ENCODE peak calls at places on chromosomes 16 and 17, in six cellular contexts. One of them, this sample, is unnamed.
A peak's percentile ranks its signal among the peaks of the same experiment; 100 is the strongest.

GRCh38 chr17:80913928-80914821 is 77.5 kb upstream of the CHMP6 start:
- ATAC-seq in thoracic aorta: no peak
- ATAC-seq in lung: no peak
- ATAC-seq in HCT116: no peak
- ATAC-seq in pancreas: no peak
- ATAC-seq in GM23338: no peak
- ATAC-seq in this sample: no peak

GRCh38 chr17:1737531-1738291 is 5.0 kb upstream of the SERPINF2 start:
- ATAC-seq in thoracic aorta: no peak
- ATAC-seq in lung: no peak
- ATAC-seq in HCT116: no peak
- ATAC-seq in pancreas: no peak
- ATAC-seq in GM23338: no peak
- ATAC-seq in this sample: peak; percentile 38

GRCh38 chr17:20066253-20066652 is 57.1 kb downstream of the SPECC1 start:
- ATAC-seq in thoracic aorta: no peak
- ATAC-seq in lung: peak; percentile 21
- ATAC-seq in HCT116: no peak
- ATAC-seq in pancreas: peak; percentile 43
- ATAC-seq in GM23338: no peak
- ATAC-seq in this sample: peak; percentile 67

GRCh38 chr16:14302399-14303181 is 231.5 kb downstream of the MRTFB start:
- ATAC-seq in thoracic aorta: no peak
- ATAC-seq in lung: no peak
- ATAC-seq in HCT116: peak; percentile 31
- ATAC-seq in pancreas: peak; percentile 5
- ATAC-seq in GM23338: peak; percentile 9
- ATAC-seq in this sample: peak; percentile 13

GRCh38 chr17:35716897-35717839 is 14.3 kb upstream of the RASL10B start:
- ATAC-seq in thoracic aorta: peak; percentile 68
- ATAC-seq in lung: no peak
- ATAC-seq in HCT116: no peak
- ATAC-seq in pancreas: peak; percentile 72
- ATAC-seq in GM23338: no peak
- ATAC-seq in this sample: peak; percentile 88

GRCh38 chr17:2101448-2102257 is 46.8 kb downstream of the HIC1 start:
- ATAC-seq in thoracic aorta: no peak
- ATAC-seq in lung: peak; percentile 69
- ATAC-seq in HCT116: peak; percentile 85
- ATAC-seq in pancreas: peak; percentile 74
- ATAC-seq in GM23338: no peak
- ATAC-seq in this sample: no peak

GRCh38 chr16:26688699-26689098 is 378.0 kb upstream of the C16orf82 start:
- ATAC-seq in thoracic aorta: no peak
- ATAC-seq in lung: no peak
- ATAC-seq in HCT116: no peak
- ATAC-seq in pancreas: no peak
- ATAC-seq in GM23338: no peak
- ATAC-seq in this sample: no peak

GRCh38 chr16:84924339-84925091 is 86.8 kb downstream of the ZDHHC7 start:
- ATAC-seq in thoracic aorta: no peak
- ATAC-seq in lung: no peak
- ATAC-seq in HCT116: peak; percentile 18
- ATAC-seq in pancreas: no peak
- ATAC-seq in GM23338: peak; percentile 39
- ATAC-seq in this sample: no peak

GRCh38 chr17:64173646-64174045 is 43.7 kb upstream of the ERN1 start:
- ATAC-seq in thoracic aorta: no peak
- ATAC-seq in lung: no peak
- ATAC-seq in HCT116: no peak
- ATAC-seq in pancreas: no peak
- ATAC-seq in GM23338: no peak
- ATAC-seq in this sample: no peak

GRCh38 chr17:2299136-2299535 is 4.4 kb downstream of the SMG6 start:
- ATAC-seq in thoracic aorta: no peak
- ATAC-seq in lung: no peak
- ATAC-seq in HCT116: no peak
- ATAC-seq in pancreas: no peak
- ATAC-seq in GM23338: no peak
- ATAC-seq in this sample: no peak

GRCh38 chr16:82980810-82981209 is 354.0 kb downstream of the CDH13 start:
- ATAC-seq in thoracic aorta: no peak
- ATAC-seq in lung: no peak
- ATAC-seq in HCT116: no peak
- ATAC-seq in pancreas: no peak
- ATAC-seq in GM23338: no peak
- ATAC-seq in this sample: no peak

GRCh38 chr17:21165922-21166598 is 39.3 kb downstream of the DHRS7B start:
- ATAC-seq in thoracic aorta: no peak
- ATAC-seq in lung: no peak
- ATAC-seq in HCT116: no peak
- ATAC-seq in pancreas: no peak
- ATAC-seq in GM23338: no peak
- ATAC-seq in this sample: peak; percentile 54

GRCh38 chr17:76866774-76867577 is 1.2 kb upstream of the MGAT5B start:
- ATAC-seq in thoracic aorta: no peak
- ATAC-seq in lung: no peak
- ATAC-seq in HCT116: no peak
- ATAC-seq in pancreas: no peak
- ATAC-seq in GM23338: no peak
- ATAC-seq in this sample: no peak

GRCh38 chr17:51739245-51739886 is 419.1 kb downstream of the CA10 start:
- ATAC-seq in thoracic aorta: no peak
- ATAC-seq in lung: no peak
- ATAC-seq in HCT116: no peak
- ATAC-seq in pancreas: no peak
- ATAC-seq in GM23338: peak; percentile 71
- ATAC-seq in this sample: no peak

GRCh38 chr17:77237232-77238008 is 96.7 kb downstream of the SEC14L1 start:
- ATAC-seq in thoracic aorta: no peak
- ATAC-seq in lung: no peak
- ATAC-seq in HCT116: no peak
- ATAC-seq in pancreas: no peak
- ATAC-seq in GM23338: no peak
- ATAC-seq in this sample: no peak

GRCh38 chr17:71679832-71680231 is 441.0 kb upstream of the SOX9 start:
- ATAC-seq in thoracic aorta: no peak
- ATAC-seq in lung: no peak
- ATAC-seq in HCT116: no peak
- ATAC-seq in pancreas: no peak
- ATAC-seq in GM23338: no peak
- ATAC-seq in this sample: no peak

GRCh38 chr17:55693244-55694216 is 29.1 kb downstream of the TMEM100 start:
- ATAC-seq in thoracic aorta: no peak
- ATAC-seq in lung: no peak
- ATAC-seq in HCT116: no peak
- ATAC-seq in pancreas: no peak
- ATAC-seq in GM23338: no peak
- ATAC-seq in this sample: peak; percentile 83

GRCh38 chr17:27473748-27474609 is 17.7 kb downstream of the KSR1 start:
- ATAC-seq in thoracic aorta: no peak
- ATAC-seq in lung: no peak
- ATAC-seq in HCT116: peak; percentile 61
- ATAC-seq in pancreas: peak; percentile 65
- ATAC-seq in GM23338: no peak
- ATAC-seq in this sample: no peak

GRCh38 chr17:55177159-55177913 is 87.4 kb upstream of the HLF start:
- ATAC-seq in thoracic aorta: no peak
- ATAC-seq in lung: no peak
- ATAC-seq in HCT116: peak; percentile 90
- ATAC-seq in pancreas: no peak
- ATAC-seq in GM23338: peak; percentile 91
- ATAC-seq in this sample: no peak

GRCh38 chr17:10022416-10022815 is 117.3 kb upstream of the RCVRN start:
- ATAC-seq in thoracic aorta: no peak
- ATAC-seq in lung: no peak
- ATAC-seq in HCT116: no peak
- ATAC-seq in pancreas: no peak
- ATAC-seq in GM23338: no peak
- ATAC-seq in this sample: no peak

GRCh38 chr16:68356249-68356918 is 45.6 kb downstream of the PRMT7 start:
- ATAC-seq in thoracic aorta: no peak
- ATAC-seq in lung: no peak
- ATAC-seq in HCT116: no peak
- ATAC-seq in pancreas: no peak
- ATAC-seq in GM23338: no peak
- ATAC-seq in this sample: no peak

GRCh38 chr16:15057755-15058417 is 2.0 kb upstream of the NTAN1 start:
- ATAC-seq in thoracic aorta: no peak
- ATAC-seq in lung: no peak
- ATAC-seq in HCT116: no peak
- ATAC-seq in pancreas: no peak
- ATAC-seq in GM23338: no peak
- ATAC-seq in this sample: no peak

GRCh38 chr16:389317-389716 is 7.5 kb upstream of the PGAP6 start:
- ATAC-seq in thoracic aorta: no peak
- ATAC-seq in lung: no peak
- ATAC-seq in HCT116: no peak
- ATAC-seq in pancreas: no peak
- ATAC-seq in GM23338: peak; percentile 32
- ATAC-seq in this sample: no peak

GRCh38 chr17:43917348-43918025 is 10.2 kb upstream of the MPP2 start:
- ATAC-seq in thoracic aorta: no peak
- ATAC-seq in lung: no peak
- ATAC-seq in HCT116: no peak
- ATAC-seq in pancreas: no peak
- ATAC-seq in GM23338: peak; percentile 91
- ATAC-seq in this sample: no peak
- H3K4me3 ChIP-seq in thoracic aorta: peak overlapping the region; percentile 77
- H3K4me3 ChIP-seq in lung: no peak overlapping the region
- H3K4me3 ChIP-seq in HCT116: no peak overlapping the region
- H3K4me3 ChIP-seq in pancreas: no peak overlapping the region
- H3K4me3 ChIP-seq in GM23338: peak overlapping the region; percentile 58
- H3K4me3 ChIP-seq in this sample: peak overlapping the region; percentile 2

DNA sequence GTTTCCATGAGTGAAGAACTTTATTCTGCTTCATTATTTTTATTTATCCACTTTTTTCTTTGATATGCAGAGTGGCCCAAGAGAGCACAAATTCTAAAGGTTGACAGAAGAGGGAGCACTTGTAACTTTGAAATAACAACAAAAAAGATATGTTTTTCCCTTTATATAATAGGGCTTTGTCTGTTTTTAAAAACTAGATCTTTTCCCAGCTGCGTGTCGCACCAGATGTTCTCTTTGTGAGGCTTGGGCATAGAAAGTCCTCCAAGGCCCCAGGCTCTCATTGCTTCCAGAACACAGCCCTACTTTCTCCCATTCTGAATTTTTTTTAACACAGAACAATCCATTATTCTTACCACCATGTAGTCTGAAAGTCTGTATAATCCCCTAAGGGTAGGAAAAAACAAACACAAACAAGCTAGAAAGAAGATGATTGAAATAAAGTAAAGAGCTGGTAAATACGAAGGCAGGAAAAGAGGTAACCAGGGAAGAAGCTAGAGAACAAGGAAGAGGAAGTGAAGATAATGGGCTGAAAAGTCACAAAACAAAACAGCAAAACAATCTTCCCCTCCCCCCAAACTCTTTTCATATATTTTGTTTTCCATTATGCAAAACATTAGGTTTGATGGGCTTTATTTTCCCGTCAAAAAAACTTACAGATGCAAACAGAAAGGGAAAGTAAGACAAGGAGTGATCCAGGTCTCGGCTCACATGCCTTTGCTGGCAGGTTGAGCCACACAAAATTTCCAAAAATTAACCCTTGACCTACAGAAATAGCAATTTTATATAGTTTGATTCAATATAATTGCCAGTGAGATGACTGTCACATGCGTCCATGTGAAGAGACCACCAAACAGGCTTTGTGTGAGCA is 160.3 kb downstream of the ABCA8 start:
- ATAC-seq in thoracic aorta: no peak
- ATAC-seq in lung: no peak
- ATAC-seq in HCT116: peak; percentile 83
- ATAC-seq in pancreas: no peak
- ATAC-seq in GM23338: no peak
- ATAC-seq in this sample: peak; percentile 39
- H3K4me3 ChIP-seq in thoracic aorta: peak overlapping the region; percentile 31
- H3K4me3 ChIP-seq in lung: no peak overlapping the region
- H3K4me3 ChIP-seq in HCT116: no peak overlapping the region
- H3K4me3 ChIP-seq in pancreas: no peak overlapping the region
- H3K4me3 ChIP-seq in GM23338: no peak overlapping the region
- H3K4me3 ChIP-seq in this sample: no peak overlapping the region

DNA sequence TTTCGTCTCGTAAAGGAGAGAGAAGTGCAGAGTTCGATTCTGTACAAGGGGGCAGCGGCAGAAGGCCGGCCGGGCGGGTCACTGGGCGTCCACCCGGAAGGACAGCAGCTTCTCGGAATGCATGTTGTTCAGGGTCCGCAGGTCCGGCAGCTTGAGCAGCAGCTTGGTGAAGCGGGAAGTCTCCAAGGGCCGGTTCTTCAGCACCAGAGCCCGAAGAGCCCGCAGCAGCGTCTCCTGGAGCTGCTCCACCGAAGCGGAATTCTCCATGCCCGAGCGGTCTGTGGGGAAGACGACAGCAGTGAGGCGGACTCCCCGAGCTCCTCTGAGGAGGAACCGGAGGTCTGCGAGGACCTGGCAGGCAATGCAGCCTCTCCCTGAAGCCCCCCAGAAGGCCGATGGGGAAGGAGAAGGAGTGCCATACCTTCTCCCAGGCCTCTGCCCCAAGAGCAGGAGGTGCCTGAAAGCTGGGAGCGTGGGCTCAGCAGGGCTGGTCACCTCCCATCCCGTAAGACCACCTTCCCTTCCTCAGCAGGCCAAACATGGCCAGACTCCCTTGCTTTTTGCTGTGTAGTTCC is 7.3 kb downstream of the NR1D1 start:
- ATAC-seq in thoracic aorta: no peak
- ATAC-seq in lung: no peak
- ATAC-seq in HCT116: no peak
- ATAC-seq in pancreas: no peak
- ATAC-seq in GM23338: no peak
- ATAC-seq in this sample: no peak
- H3K4me3 ChIP-seq in thoracic aorta: no peak overlapping the region
- H3K4me3 ChIP-seq in lung: no peak overlapping the region
- H3K4me3 ChIP-seq in HCT116: no peak overlapping the region
- H3K4me3 ChIP-seq in pancreas: no peak overlapping the region
- H3K4me3 ChIP-seq in GM23338: no peak overlapping the region
- H3K4me3 ChIP-seq in this sample: no peak overlapping the region

GRCh38 chr17:69170377-69170776 is 28.7 kb upstream of the ABCA6 start:
- ATAC-seq in thoracic aorta: no peak
- ATAC-seq in lung: no peak
- ATAC-seq in HCT116: no peak
- ATAC-seq in pancreas: no peak
- ATAC-seq in GM23338: no peak
- ATAC-seq in this sample: no peak

GRCh38 chr17:69166957-69167356 is 25.3 kb upstream of the ABCA6 start:
- ATAC-seq in thoracic aorta: no peak
- ATAC-seq in lung: no peak
- ATAC-seq in HCT116: no peak
- ATAC-seq in pancreas: no peak
- ATAC-seq in GM23338: no peak
- ATAC-seq in this sample: no peak
- H3K4me3 ChIP-seq in thoracic aorta: no peak overlapping the region
- H3K4me3 ChIP-seq in lung: no peak overlapping the region
- H3K4me3 ChIP-seq in HCT116: no peak overlapping the region
- H3K4me3 ChIP-seq in pancreas: no peak overlapping the region
- H3K4me3 ChIP-seq in GM23338: no peak overlapping the region
- H3K4me3 ChIP-seq in this sample: no peak overlapping the region